ENCODE peak calls at places on chromosomes 16 and 17, in seven cellular contexts. J is lower leg skin, K is HFFc6, I is left kidney, S is choroid plexus epithelial cell, Y is fibroblast of mammary gland, M is foreskin fibroblast. V is an unnamed sample.
A peak's percentile ranks its signal among the peaks of the same experiment; 100 is the strongest.

GRCh38 chr17:48577946-48578615 is at the start of gene HOXB4:
- DNase-seq in M (no peak), K (no peak), S (no peak), Y (peak; percentile 77), I (peak; percentile 95), J (peak; percentile 91), V (peak; percentile 75)

GRCh38 chr17:31581022-31581483 is 189.6 kb downstream of the RAB11FIP4 start:
- DNase-seq in S (peak; percentile 69), M (peak; percentile 75), Y (peak; percentile 71), J (no peak), K (peak; percentile 83), I (no peak), V (peak; percentile 99)

GRCh38 chr16:85418978-85419491 is 194.1 kb upstream of the GSE1 start:
- DNase-seq in K (no peak), I (no peak), J (no peak), S (no peak), Y (no peak), M (no peak), V (no peak)

GRCh38 chr16:54936086-54936978 is 5.7 kb downstream of the IRX5 start:
- DNase-seq in I (peak; percentile 81), Y (peak; percentile 57), J (no peak), S (peak; percentile 40), M (peak; percentile 63), K (peak; percentile 37), V (no peak)

GRCh38 chr17:48024149-48025039 is 13.2 kb downstream of the COPZ2 start:
- DNase-seq in M (no peak), I (peak; percentile 58), J (peak; percentile 49), Y (peak; percentile 21), K (peak; percentile 64), S (no peak), V (peak; percentile 58)

GRCh38 chr17:34990921-34991365 is 10.6 kb downstream of the LIG3 start:
- DNase-seq in K (no peak), Y (peak; percentile 6), I (no peak), M (no peak), J (no peak), S (peak; percentile 34), V (no peak)

GRCh38 chr16:55057866-55058265 is 127.2 kb downstream of the IRX5 start:
- DNase-seq in J (no peak), M (no peak), Y (no peak), I (no peak), S (no peak), K (no peak), V (no peak)

GRCh38 chr17:40830085-40830776 is 7.8 kb upstream of the KRT10 start:
- DNase-seq in M (no peak), Y (no peak), J (no peak), K (no peak), I (no peak), S (no peak), V (no peak)

GRCh38 chr17:81137248-81137647 is 28.1 kb upstream of the PVALEF start:
- DNase-seq in K (no peak), S (no peak), Y (no peak), M (no peak), I (no peak), J (no peak), V (no peak)

GRCh38 chr17:58402047-58402446 is 15.3 kb downstream of the RNF43 start:
- DNase-seq in J (no peak), M (no peak), S (peak; percentile 41), I (no peak), Y (no peak), K (peak; percentile 50), V (peak; percentile 80)

GRCh38 chr17:29929006-29929543 is 953 bp downstream of the SSH2 start:
- DNase-seq in S (peak; percentile 43), J (peak; percentile 14), K (peak; percentile 38), I (peak; percentile 78), Y (peak; percentile 34), M (peak; percentile 25), V (no peak)

GRCh38 chr16:68992521-68992920 is 112.9 kb upstream of the HAS3 start:
- DNase-seq in I (no peak), S (peak; percentile 78), K (peak; percentile 64), M (peak; percentile 52), J (no peak), Y (peak; percentile 78), V (peak; percentile 47)

GRCh38 chr17:76529224-76529642 is 8.3 kb downstream of the CYGB start:
- DNase-seq in I (no peak), J (peak; percentile 89), Y (peak; percentile 98), S (peak; percentile 78), K (peak; percentile 77), M (peak; percentile 93), V (no peak)

GRCh38 chr17:43316522-43317142 is 82.2 kb upstream of the ARL4D start:
- DNase-seq in Y (no peak), K (peak; percentile 75), I (peak; percentile 33), J (no peak), M (no peak), S (no peak), V (no peak)

GRCh38 chr17:386145-386876 is 33.7 kb upstream of the RPH3AL start:
- DNase-seq in I (peak; percentile 86), J (peak; percentile 42), M (no peak), K (no peak), Y (no peak), S (peak; percentile 17), V (peak; percentile 46)

GRCh38 chr16:9256196-9256595 is 164.8 kb downstream of the HAPSTR1 start:
- DNase-seq in Y (peak; percentile 1), I (peak; percentile 66), J (no peak), S (peak; percentile 1), M (no peak), K (no peak), V (no peak)

GRCh38 chr17:77002103-77003045 is 134.2 kb downstream of the MGAT5B start:
- DNase-seq in Y (peak; percentile 69), M (peak; percentile 27), J (no peak), S (peak; percentile 55), K (peak; percentile 30), I (peak; percentile 47), V (peak; percentile 87)

GRCh38 chr17:32125848-32126153 is 16.5 kb upstream of the RHOT1 start:
- DNase-seq in J (no peak), I (no peak), Y (no peak), K (no peak), M (no peak), S (no peak), V (no peak)

GRCh38 chr17:81251091-81251942 is 12.2 kb downstream of the NDUFAF8 start:
- DNase-seq in S (no peak), M (no peak), Y (no peak), J (no peak), I (no peak), K (no peak), V (no peak)

GRCh38 chr16:49548571-49548970 is 175.0 kb downstream of the C16orf78 start:
- DNase-seq in K (no peak), I (peak; percentile 20), M (no peak), Y (no peak), J (no peak), S (no peak), V (no peak)

GRCh38 chr16:17885659-17886200 is 415.0 kb upstream of the XYLT1 start:
- DNase-seq in S (no peak), M (no peak), I (no peak), J (no peak), Y (peak; percentile 6), K (no peak), V (no peak)

GRCh38 chr17:50634915-50635719 is 436 bp downstream of the ABCC3 start:
- DNase-seq in S (no peak), M (no peak), I (no peak), J (no peak), Y (no peak), K (no peak), V (no peak)

GRCh38 chr17:73914536-73915274 is 270.5 kb upstream of the SDK2 start:
- DNase-seq in S (no peak), J (no peak), M (no peak), K (no peak), I (no peak), Y (no peak), V (no peak)

GRCh38 chr16:31869511-31870201 is 4.0 kb upstream of the ZNF267 start:
- DNase-seq in K (peak; percentile 94), J (peak; percentile 82), M (peak; percentile 91), I (peak; percentile 61), Y (peak; percentile 91), S (peak; percentile 83), V (peak; percentile 59)

GRCh38 chr16:58013201-58013956 is 12.2 kb downstream of the USB1 start:
- DNase-seq in Y (no peak), S (no peak), M (no peak), K (no peak), I (no peak), J (no peak), V (no peak)

GRCh38 chr17:35731239-35731931 is at the start of gene RASL10B:
- DNase-seq in I (peak; percentile 87), K (no peak), Y (no peak), M (peak; percentile 49), J (no peak), S (peak; percentile 57), V (peak; percentile 32)

GRCh38 chr16:19468300-19468699 is 50.6 kb downstream of the TMC5 start:
- DNase-seq in I (no peak), S (no peak), J (no peak), Y (no peak), M (no peak), K (no peak), V (no peak)

V was measured in NCI-H226.